ENCODE peak calls at places on chromosomes 12 and 14, in eight cellular contexts. K is CD4-positive, alpha-beta memory T cell; A is NCI-H187 treated with DMSO at 0.1 percent for 48 hours; U is effector memory CD4-positive, alpha-beta T cell; C is head of caudate nucleus; G is RPMI7951; R is transverse colon; L is hippocampal formation. P is an unnamed sample.

GRCh38 chr14:100906420-100906819 is 2.9 kb upstream of the RTL1 start:
- DNase-seq in R (no peak), L (no peak), K (no peak), A (no peak), C (no peak), G (no peak), U (no peak), P (no peak)

GRCh38 chr12:2894961-2895360 is 4.3 kb downstream of the TULP3 start:
- DNase-seq in R (no peak), A (no peak), L (no peak), K (no peak), C (no peak), G (no peak), U (no peak), P (no peak)

GRCh38 chr14:100816950-100817901 is 8.7 kb upstream of the MEG3 start:
- DNase-seq in A (no peak), R (no peak), K (no peak), G (no peak), C (no peak), L (no peak), U (no peak), P (no peak)

GRCh38 chr14:75081835-75082234 is 12.4 kb downstream of the ZC2HC1C start:
- DNase-seq in L (no peak), C (no peak), K (no peak), U (no peak), G (no peak), A (no peak), R (no peak), P (no peak)

GRCh38 chr12:62784576-62784975 is 150.4 kb downstream of the PPM1H start:
- DNase-seq in L (no peak), R (no peak), C (no peak), A (no peak), G (no peak), U (no peak), K (no peak), P (no peak)

GRCh38 chr14:80862983-80863382 is 78.6 kb downstream of the CEP128 start:
- DNase-seq in C (no peak), A (no peak), G (no peak), K (no peak), R (no peak), U (no peak), L (no peak), P (no peak)

GRCh38 chr14:103074699-103075341 is 9.2 kb upstream of the LBHD2 start:
- DNase-seq in U (no peak), L (no peak), A (no peak), G (no peak), K (no peak), R (peak), C (no peak), P (peak)

GRCh38 chr14:89349196-89350008 is 67.6 kb downstream of the FOXN3 start:
- DNase-seq in K (peak), L (no peak), R (peak), A (peak), C (peak), U (no peak), G (no peak), P (no peak)

GRCh38 chr12:39692258-39692853 is 72.8 kb upstream of the ABCD2 start:
- DNase-seq in R (no peak), G (no peak), U (no peak), K (peak), C (no peak), A (no peak), L (no peak), P (peak)

GRCh38 chr12:10562306-10562933 is 51.0 kb downstream of the MAGOHB start:
- DNase-seq in U (no peak), C (no peak), K (peak), A (no peak), R (no peak), G (peak), L (peak), P (no peak)